ENCODE peak calls at places on chromosomes 5 and 9, in seven cellular contexts. F, I, H, S, K, G and M are unnamed samples.

GRCh38 chr9:87336914-87337333 is 160.7 kb upstream of the DAPK1 start:
- DNase-seq in F (peak; percentile 79), I (peak; percentile 65), H (no peak), S (peak; percentile 90), K (no peak), G (peak; percentile 79), M (peak; percentile 86)

GRCh38 chr9:78866228-78867132 is 569.6 kb downstream of the PSAT1 start:
- DNase-seq in F (peak; percentile 96), I (no peak), H (no peak), S (peak; percentile 37), K (no peak), G (peak; percentile 91), M (peak; percentile 38)

GRCh38 chr5:149100331-149100730 is 37.5 kb upstream of the SH3TC2 start:
- DNase-seq in F (no peak), I (no peak), H (no peak), S (no peak), K (no peak), G (no peak), M (peak; percentile 79)

GRCh38 chr5:137751869-137752491 is 2.2 kb downstream of the HNRNPA0 start:
- DNase-seq in F (peak; percentile 80), I (peak; percentile 45), H (no peak), S (peak; percentile 78), K (no peak), G (peak; percentile 87), M (peak; percentile 28)

GRCh38 chr5:180820788-180821321 is 18.2 kb upstream of the MGAT1 start:
- DNase-seq in F (peak; percentile 22), I (no peak), H (no peak), S (no peak), K (no peak), G (peak; percentile 83), M (peak; percentile 40)

GRCh38 chr5:134846641-134846960 is 833 bp downstream of the C5orf24 start:
- DNase-seq in F (no peak), I (no peak), H (no peak), S (peak; percentile 27), K (no peak), G (peak; percentile 51), M (no peak)

GRCh38 chr5:20572560-20572959 is 584.6 kb upstream of the CDH18 start:
- DNase-seq in F (peak; percentile 15), I (no peak), H (no peak), S (peak; percentile 35), K (no peak), G (peak; percentile 20), M (peak; percentile 3)

GRCh38 chr9:124298646-124299235 is 41.0 kb downstream of the NEK6 start:
- DNase-seq in F (no peak), I (no peak), H (no peak), S (no peak), K (no peak), G (peak; percentile 71), M (peak; percentile 91)

GRCh38 chr5:141477815-141478214 is 2.0 kb downstream of the PCDHGC3 start:
- DNase-seq in F (no peak), I (no peak), H (no peak), S (no peak), K (no peak), G (no peak), M (no peak)

GRCh38 chr9:83959061-83959460 is 21.0 kb downstream of the HNRNPK start:
- DNase-seq in F (peak; percentile 86), I (no peak), H (no peak), S (no peak), K (no peak), G (peak; percentile 76), M (no peak)

GRCh38 chr5:138504799-138505198 is 38.2 kb downstream of the ETF1 start:
- DNase-seq in F (no peak), I (no peak), H (no peak), S (no peak), K (no peak), G (no peak), M (no peak)

GRCh38 chr5:154802050-154802449 is 46.9 kb downstream of the LARP1 start:
- DNase-seq in F (no peak), I (no peak), H (no peak), S (no peak), K (no peak), G (no peak), M (no peak)

GRCh38 chr5:87853541-87853940 is 415.1 kb downstream of the TMEM161B start:
- DNase-seq in F (no peak), I (no peak), H (no peak), S (no peak), K (no peak), G (no peak), M (peak; percentile 28)

GRCh38 chr5:115241881-115242642 is 20.6 kb downstream of the PGGT1B start:
- DNase-seq in F (peak; percentile 34), I (no peak), H (no peak), S (no peak), K (no peak), G (no peak), M (no peak)

GRCh38 chr9:6757988-6758417 is 230 bp downstream of the KDM4C start:
- DNase-seq in F (no peak), I (peak; percentile 96), H (no peak), S (no peak), K (peak; percentile 97), G (no peak), M (no peak)

GRCh38 chr9:136644593-136645342 is 17.9 kb upstream of the EGFL7 start:
- DNase-seq in F (peak; percentile 28), I (peak; percentile 51), H (peak; percentile 77), S (peak; percentile 58), K (peak; percentile 93), G (peak; percentile 72), M (peak; percentile 48)

GRCh38 chr9:136339173-136339957 is 12.0 kb downstream of the GPSM1 start:
- DNase-seq in F (peak; percentile 53), I (peak; percentile 68), H (peak; percentile 78), S (peak; percentile 79), K (peak; percentile 89), G (peak; percentile 60), M (peak; percentile 67)

GRCh38 chr9:129640871-129641750 is 840 bp downstream of the ASB6 start:
- DNase-seq in F (no peak), I (no peak), H (no peak), S (no peak), K (no peak), G (peak; percentile 17), M (no peak)

GRCh38 chr5:8683528-8683927 is 814.6 kb downstream of the MTRR start:
- DNase-seq in F (no peak), I (no peak), H (no peak), S (no peak), K (no peak), G (no peak), M (no peak)

GRCh38 chr9:87793292-87793691 is 67.4 kb downstream of the CTSL start:
- DNase-seq in F (peak; percentile 87), I (no peak), H (no peak), S (peak; percentile 32), K (no peak), G (peak; percentile 94), M (peak; percentile 83)

GRCh38 chr9:93954436-93955355 is at the start of gene BARX1:
- DNase-seq in F (no peak), I (no peak), H (peak; percentile 53), S (no peak), K (peak; percentile 79), G (no peak), M (peak; percentile 39)

GRCh38 chr9:93958121-93958874 is 3.1 kb upstream of the BARX1 start:
- DNase-seq in F (no peak), I (no peak), H (peak; percentile 48), S (peak; percentile 59), K (peak; percentile 75), G (no peak), M (no peak)

GRCh38 chr9:93955356-93956182 is 414 bp upstream of the BARX1 start:
- DNase-seq in F (no peak), I (no peak), H (peak; percentile 84), S (peak; percentile 75), K (peak; percentile 79), G (no peak), M (no peak)

GRCh38 chr9:93953492-93954435 is 1.4 kb downstream of the BARX1 start:
- DNase-seq in F (no peak), I (no peak), H (peak; percentile 55), S (no peak), K (peak; percentile 65), G (no peak), M (no peak)

DNA sequence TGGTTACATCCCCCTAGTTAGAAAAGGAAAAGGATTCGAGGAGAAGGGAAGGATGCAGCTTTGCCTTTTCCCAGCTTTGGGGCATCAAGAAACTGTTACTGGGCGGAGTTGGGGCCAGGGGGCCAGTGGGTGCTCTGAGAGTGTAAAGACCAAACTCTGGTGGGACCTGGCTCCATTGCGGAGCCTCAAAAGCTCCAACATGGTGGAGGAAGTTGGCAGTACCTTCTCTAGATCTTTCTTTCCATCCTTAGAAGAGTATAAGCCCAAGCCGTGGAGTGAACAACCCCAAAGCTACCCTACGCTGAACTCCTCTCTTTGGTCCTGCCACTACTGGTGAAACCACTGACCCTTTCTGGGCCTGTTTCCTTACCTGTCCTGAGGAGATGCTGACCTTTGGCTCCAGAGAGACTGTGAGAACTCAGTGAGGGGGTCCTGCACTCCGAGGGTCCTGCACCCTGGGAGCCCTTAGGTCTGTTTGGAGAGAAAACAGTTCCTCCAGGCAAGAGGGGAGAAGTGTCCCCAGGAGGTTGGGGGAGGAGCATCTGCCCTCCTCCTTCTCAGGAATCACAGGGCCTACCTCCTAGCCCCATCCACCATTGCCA is 1.1 kb upstream of the BARX1 start:
- DNase-seq in F (no peak), I (no peak), H (no peak), S (no peak), K (no peak), G (no peak), M (no peak)
- H2BK120ac ChIP-seq in F (no peak overlapping the region), I (no peak overlapping the region), H (no peak overlapping the region), S (no peak overlapping the region), K (no peak overlapping the region), G (no peak overlapping the region), M (no peak overlapping the region)

GRCh38 chr5:68222824-68223354 is 7.3 kb downstream of the PIK3R1 start:
- DNase-seq in F (no peak), I (no peak), H (no peak), S (no peak), K (no peak), G (no peak), M (no peak)
- H3K4me1 ChIP-seq in F (peaks cover 6% of the 10 kb centered on the region), I (peaks cover 4% of the 10 kb centered on the region), H (no peaks in the 10 kb centered on the region), S (no peaks in the 10 kb centered on the region), K (no peaks in the 10 kb centered on the region), G (peaks cover 9% of the 10 kb centered on the region), M (peaks cover 4% of the 10 kb centered on the region)

GRCh38 chr5:179536676-179537075 is 13.7 kb upstream of the RUFY1 start:
- DNase-seq in F (no peak), I (no peak), H (no peak), S (no peak), K (no peak), G (no peak), M (no peak)

DNA sequence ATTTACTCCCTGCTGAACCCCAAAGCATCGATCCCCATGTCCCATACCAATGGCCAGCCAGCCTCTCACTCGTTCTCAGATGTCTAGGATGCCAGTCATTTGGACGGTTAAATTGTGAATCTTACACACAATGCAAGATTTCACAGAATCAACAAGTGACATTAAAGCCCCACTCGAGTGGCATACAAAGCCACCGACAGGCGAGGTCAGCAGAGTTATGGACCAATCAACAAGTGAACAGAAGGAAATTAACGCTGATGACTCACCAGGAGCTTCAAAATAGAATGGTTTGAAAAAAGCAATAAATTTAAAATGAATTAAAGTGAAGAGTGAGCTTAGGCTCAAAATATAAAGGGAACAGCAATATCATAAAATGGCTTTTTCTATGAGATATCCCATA is 8.2 kb upstream of the RUFY1 start:
- DNase-seq in F (no peak), I (no peak), H (no peak), S (no peak), K (no peak), G (no peak), M (no peak)
- H2BK120ac ChIP-seq in F (no peak overlapping the region), I (no peak overlapping the region), H (no peak overlapping the region), S (no peak overlapping the region), K (no peak overlapping the region), G (no peak overlapping the region), M (no peak overlapping the region)

GRCh38 chr5:65556718-65557117 is 6.2 kb downstream of the CENPK start:
- DNase-seq in F (no peak), I (no peak), H (no peak), S (no peak), K (no peak), G (no peak), M (peak; percentile 30)
- H3K4me1 ChIP-seq in F (no peaks in the 10 kb centered on the region), I (peaks cover 4% of the 10 kb centered on the region), H (no peaks in the 10 kb centered on the region), S (no peaks in the 10 kb centered on the region), K (no peaks in the 10 kb centered on the region), G (no peaks in the 10 kb centered on the region), M (no peaks in the 10 kb centered on the region)